ENCODE peak calls at places on chromosomes 2 and 18, in nine cellular contexts. H is GM12892, D is WTC11, R is H9, G is NCI-H774, J is type B pancreatic cell, S is GM12891, W is iPS-NIHi11, O is kidney tubule cell. I is an unnamed sample.

GRCh38 chr2:240290432-240291336 is 144.8 kb upstream of the GPC1 start:
- DNase-seq in O (no peak), G (no peak), H (no peak), S (no peak), D (no peak), J (no peak), W (peak), R (no peak), I (no peak)

GRCh38 chr2:69013837-69014796 is 1.1 kb downstream of the ANTXR1 start:
- DNase-seq in R (no peak), G (no peak), S (no peak), H (no peak), O (peak), D (no peak), W (no peak), J (no peak), I (peak)

GRCh38 chr2:102100371-102101096 is 42.0 kb upstream of the IL1R1 start:
- DNase-seq in O (peak), R (no peak), W (no peak), S (no peak), H (no peak), D (no peak), J (no peak), G (no peak), I (no peak)

GRCh38 chr18:54558609-54559585 is 32.1 kb upstream of the DYNAP start:
- DNase-seq in G (no peak), D (no peak), W (peak), J (no peak), O (peak), S (no peak), H (no peak), R (no peak), I (peak)

GRCh38 chr18:11089931-11090715 is 59.2 kb downstream of the PIEZO2 start:
- DNase-seq in G (no peak), S (no peak), O (no peak), R (no peak), D (no peak), J (no peak), W (no peak), H (no peak), I (no peak)

GRCh38 chr2:86368181-86368824 is 30.9 kb upstream of the REEP1 start:
- DNase-seq in G (peak), W (peak), O (peak), R (peak), S (peak), H (peak), D (peak), J (no peak), I (peak)

GRCh38 chr2:180618570-180618969 is 361.8 kb upstream of the UBE2E3 start:
- DNase-seq in H (no peak), O (no peak), W (no peak), R (no peak), J (no peak), S (no peak), G (no peak), D (no peak), I (no peak)

GRCh38 chr18:45667056-45667455 is 51.8 kb downstream of the SLC14A2 start:
- DNase-seq in H (no peak), G (no peak), O (no peak), J (no peak), R (no peak), S (no peak), D (no peak), W (no peak), I (no peak)

GRCh38 chr2:214679736-214680135 is 129.7 kb downstream of the BARD1 start:
- DNase-seq in O (no peak), D (no peak), G (no peak), H (no peak), R (no peak), J (no peak), S (no peak), W (no peak), I (no peak)

GRCh38 chr2:4914551-4914950 is 777.6 kb upstream of the SOX11 start:
- DNase-seq in J (no peak), W (no peak), G (no peak), O (peak), R (no peak), D (no peak), S (no peak), H (no peak), I (no peak)

GRCh38 chr18:78721986-78722385 is 257.6 kb upstream of the SALL3 start:
- DNase-seq in O (no peak), W (no peak), S (no peak), G (no peak), R (peak), D (no peak), J (peak), H (no peak), I (no peak)

GRCh38 chr2:74528600-74529356 is 728 bp downstream of the AUP1 start:
- DNase-seq in R (no peak), W (no peak), D (no peak), S (no peak), H (no peak), J (no peak), O (no peak), G (no peak), I (no peak)

GRCh38 chr18:9401166-9401565 is 66.6 kb downstream of the TWSG1 start:
- DNase-seq in O (no peak), G (no peak), J (no peak), R (no peak), H (no peak), W (no peak), D (no peak), S (no peak), I (no peak)